ENCODE peak calls at places on chromosomes 5 and 9, in five cellular contexts. D is GM12865; A is T-helper 9 cell; H is CD8-positive, alpha-beta T cell; K is CD4-positive, alpha-beta memory T cell. Q is an unnamed sample.

GRCh38 chr9:33447404-33448158 is at the start of gene AQP3:
- DNase-seq in D (peak), A (peak), H (peak), K (peak), Q (no peak)

GRCh38 chr5:97874491-97874890 is 691.4 kb upstream of the RIOK2 start:
- DNase-seq in D (no peak), A (no peak), H (no peak), K (no peak), Q (no peak)

GRCh38 chr5:136134653-136135052 is 2.0 kb downstream of the SMAD5 start:
- DNase-seq in D (no peak), A (no peak), H (no peak), K (no peak), Q (no peak)

GRCh38 chr9:130887494-130888144 is 9.0 kb downstream of the QRFP start:
- DNase-seq in D (no peak), A (no peak), H (no peak), K (no peak), Q (no peak)

GRCh38 chr5:42531611-42532010 is 108.4 kb downstream of the GHR start:
- DNase-seq in D (no peak), A (no peak), H (no peak), K (no peak), Q (no peak)

GRCh38 chr9:5621327-5621726 is 7.6 kb upstream of the RIC1 start:
- DNase-seq in D (no peak), A (no peak), H (no peak), K (no peak), Q (no peak)

GRCh38 chr9:32873131-32873530 is 89.8 kb downstream of the TMEM215 start:
- DNase-seq in D (no peak), A (no peak), H (no peak), K (no peak), Q (no peak)

GRCh38 chr5:98975682-98976407 is 47.0 kb upstream of the CHD1 start:
- DNase-seq in D (peak), A (no peak), H (no peak), K (peak), Q (no peak)

GRCh38 chr5:120446068-120446492 is 18.0 kb upstream of the PRR16 start:
- DNase-seq in D (no peak), A (no peak), H (no peak), K (no peak), Q (no peak)

GRCh38 chr9:37549527-37549926 is 26.7 kb downstream of the FBXO10 start:
- DNase-seq in D (no peak), A (no peak), H (no peak), K (no peak), Q (no peak)

GRCh38 chr9:128117613-128118471 is 9.7 kb downstream of the PTGES2 start:
- DNase-seq in D (peak), A (peak), H (peak), K (peak), Q (peak)

GRCh38 chr5:60611099-60611719 is 88.8 kb downstream of the DEPDC1B start:
- DNase-seq in D (no peak), A (no peak), H (no peak), K (no peak), Q (no peak)

GRCh38 chr9:34989946-34990635 is 546 bp downstream of the DNAJB5 start:
- DNase-seq in D (peak), A (peak), H (no peak), K (peak), Q (no peak)

GRCh38 chr5:149611327-149611726 is 30.0 kb downstream of the ARHGEF37 start:
- DNase-seq in D (no peak), A (no peak), H (no peak), K (no peak), Q (no peak)

GRCh38 chr5:72509401-72509800 is 2.2 kb upstream of the ZNF366 start:
- DNase-seq in D (no peak), A (no peak), H (no peak), K (no peak), Q (no peak)

GRCh38 chr9:121885345-121885901 is 207.7 kb downstream of the TTLL11 start:
- DNase-seq in D (no peak), A (no peak), H (no peak), K (no peak), Q (no peak)

GRCh38 chr5:56412601-56413379 is 179.7 kb upstream of the ANKRD55 start:
- DNase-seq in D (peak), A (no peak), H (no peak), K (no peak), Q (no peak)

GRCh38 chr9:21906878-21907277 is 87.3 kb downstream of the CDKN2A start:
- DNase-seq in D (no peak), A (no peak), H (no peak), K (no peak), Q (no peak)

GRCh38 chr5:32928761-32929160 is 217.6 kb downstream of the NPR3 start:
- DNase-seq in D (no peak), A (no peak), H (no peak), K (no peak), Q (no peak)

GRCh38 chr5:174693697-174694400 is 30.5 kb upstream of the MSX2 start:
- DNase-seq in D (no peak), A (no peak), H (no peak), K (no peak), Q (peak)

GRCh38 chr9:92954078-92954861 is 6.9 kb downstream of the FGD3 start:
- DNase-seq in D (peak), A (peak), H (peak), K (peak), Q (peak)

GRCh38 chr5:87539839-87540238 is 127.1 kb upstream of the CCNH start:
- DNase-seq in D (no peak), A (no peak), H (no peak), K (no peak), Q (no peak)

GRCh38 chr5:64384761-64385160 is 121.1 kb upstream of the RGS7BP start:
- DNase-seq in D (peak), A (no peak), H (no peak), K (no peak), Q (no peak)

GRCh38 chr9:69180670-69181069 is 6.6 kb downstream of the TJP2 start:
- DNase-seq in D (peak), A (no peak), H (no peak), K (peak), Q (peak)

GRCh38 chr5:164002214-164002613 is 496.8 kb downstream of the MAT2B start:
- DNase-seq in D (no peak), A (no peak), H (no peak), K (no peak), Q (no peak)

GRCh38 chr5:108798866-108799265 is 51.2 kb downstream of the FER start:
- DNase-seq in D (no peak), A (no peak), H (no peak), K (no peak), Q (no peak)

GRCh38 chr5:150658699-150659265 is 2.3 kb upstream of the MYOZ3 start:
- DNase-seq in D (no peak), A (no peak), H (no peak), K (no peak), Q (no peak)

GRCh38 chr9:18756712-18757125 is 276.3 kb downstream of the SAXO1 start:
- DNase-seq in D (peak), A (no peak), H (no peak), K (no peak), Q (peak)

GRCh38 chr9:133759946-133760345 is 21.8 kb upstream of the SARDH start:
- DNase-seq in D (no peak), A (no peak), H (no peak), K (no peak), Q (no peak)

GRCh38 chr9:113011911-113012381 is at the start of gene ZNF883:
- DNase-seq in D (no peak), A (no peak), H (peak), K (peak), Q (peak)

GRCh38 chr5:317086-317811 is 4.3 kb upstream of the AHRR start:
- DNase-seq in D (peak), A (no peak), H (peak), K (no peak), Q (peak)

GRCh38 chr5:150506571-150507282 is 1.2 kb upstream of the NDST1 start:
- DNase-seq in D (no peak), A (no peak), H (no peak), K (no peak), Q (no peak)

GRCh38 chr9:21831841-21832509 is 29.5 kb downstream of the MTAP start:
- DNase-seq in D (peak), A (no peak), H (no peak), K (no peak), Q (peak)

GRCh38 chr5:132915681-132916080 is 42.2 kb downstream of the LEAP2 start:
- DNase-seq in D (peak), A (no peak), H (no peak), K (no peak), Q (no peak)

GRCh38 chr9:96818535-96818934 is 35.8 kb downstream of the ZNF782 start:
- DNase-seq in D (no peak), A (no peak), H (no peak), K (no peak), Q (no peak)

Q was measured in DMS153.